ENCODE peak calls at places on chromosomes 11 and 22, in six cellular contexts. J, K, N, V, O and I are unnamed samples.

GRCh38 chr11:105000167-105000566 is 22.8 kb downstream of the CASP5 start:
- DNase-seq in N (peak), V (peak), K (no peak), J (peak), O (no peak), I (no peak)

GRCh38 chr11:62786318-62787004 is 741 bp upstream of the TMEM179B start:
- DNase-seq in V (peak), K (peak), J (peak), O (peak), N (peak), I (no peak)

GRCh38 chr22:43884600-43885318 is 7.1 kb downstream of the PNPLA5 start:
- DNase-seq in V (peak), N (peak), J (peak), K (peak), O (peak), I (no peak)

GRCh38 chr22:45597460-45598192 is 74.0 kb upstream of the ATXN10 start:
- DNase-seq in O (peak), K (no peak), N (no peak), J (no peak), V (peak), I (no peak)

GRCh38 chr22:23306438-23306921 is 126.2 kb downstream of the BCR start:
- DNase-seq in O (no peak), V (no peak), K (peak), N (peak), J (no peak), I (no peak)

GRCh38 chr11:6856871-6857270 is 6.0 kb upstream of the OR10A2 start:
- DNase-seq in K (no peak), N (no peak), J (no peak), V (no peak), O (no peak), I (peak)

GRCh38 chr11:69116671-69117070 is 39.1 kb upstream of the SMIM38 start:
- DNase-seq in N (no peak), V (no peak), K (no peak), J (no peak), O (no peak), I (no peak)

GRCh38 chr11:119377112-119377901 is 4.2 kb downstream of the USP2 start:
- DNase-seq in K (no peak), J (no peak), V (no peak), N (no peak), O (peak), I (no peak)

GRCh38 chr22:42945736-42946135 is 69.2 kb downstream of the PACSIN2 start:
- DNase-seq in J (no peak), K (no peak), N (no peak), V (no peak), O (no peak), I (no peak)

GRCh38 chr22:27299181-27300085 is 502.1 kb downstream of the MN1 start:
- DNase-seq in O (peak), J (peak), N (no peak), V (no peak), K (peak), I (no peak)

GRCh38 chr22:45208993-45209838 is 31.5 kb downstream of the KIAA0930 start:
- DNase-seq in N (peak), K (no peak), O (peak), V (peak), J (peak), I (no peak)

GRCh38 chr22:37638351-37639069 is 959 bp upstream of the SH3BP1 start:
- DNase-seq in N (peak), K (no peak), V (no peak), J (peak), O (no peak), I (no peak)

GRCh38 chr11:68839953-68840641 is 1.6 kb downstream of the CPT1A start:
- DNase-seq in N (peak), V (no peak), J (peak), K (no peak), O (no peak), I (no peak)

GRCh38 chr22:37273126-37273845 is 9.0 kb upstream of the CYTH4 start:
- DNase-seq in J (no peak), K (no peak), O (no peak), V (no peak), N (no peak), I (no peak)

GRCh38 chr11:32396991-32397390 is 38.3 kb downstream of the WT1 start:
- DNase-seq in N (no peak), K (no peak), O (no peak), V (no peak), J (no peak), I (no peak)

GRCh38 chr22:26606611-26607010 is 11.2 kb downstream of the CRYBB1 start:
- DNase-seq in V (peak), J (no peak), N (no peak), K (no peak), O (no peak), I (no peak)

DNA sequence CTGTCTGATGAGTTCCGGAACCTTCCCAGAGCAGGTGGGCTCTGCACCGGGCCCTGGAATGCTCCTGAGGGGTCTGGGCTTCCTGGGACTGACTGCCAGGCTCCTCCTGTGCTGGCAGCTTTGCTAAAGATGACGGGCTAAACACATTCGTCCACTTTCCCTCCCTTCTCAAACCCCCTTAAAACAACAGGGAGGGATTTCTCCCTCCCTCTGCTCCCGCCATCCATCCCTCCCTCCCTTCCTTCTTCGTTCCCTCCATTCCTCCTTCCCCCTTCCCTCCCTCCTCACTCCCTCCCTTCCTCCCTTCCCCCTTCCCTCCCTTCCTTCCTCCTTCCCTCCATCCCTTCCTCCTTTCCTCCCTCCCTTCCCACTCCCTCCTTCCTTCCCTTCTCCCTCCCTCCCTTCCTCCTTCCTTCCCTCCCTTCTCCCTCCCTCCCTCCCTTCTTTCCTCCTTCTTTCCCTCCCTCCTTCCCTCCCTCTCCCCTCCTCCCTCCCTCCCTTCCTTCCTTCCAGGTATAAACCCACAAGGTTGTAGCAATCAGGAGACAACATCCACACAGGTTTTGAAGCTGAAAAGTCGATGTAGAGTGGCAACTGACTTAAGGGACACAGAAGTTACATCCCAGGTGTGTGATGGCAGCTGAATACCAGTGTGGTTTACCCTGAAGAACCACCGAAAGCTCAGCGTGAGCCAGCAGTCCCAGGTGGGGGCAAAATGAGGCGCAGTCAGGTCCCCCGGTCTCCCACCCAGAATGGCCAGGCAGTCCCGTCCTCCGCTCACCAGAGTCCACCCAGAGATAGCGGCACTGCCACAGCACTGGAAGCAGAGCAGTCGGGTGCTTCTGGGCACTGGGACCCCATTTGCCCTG is 18.7 kb upstream of the MGAT3 start:
- DNase-seq in K (no peak), O (no peak), J (no peak), N (peak), V (no peak), I (no peak)
- H3K27ac ChIP-seq in K (no peak), O (no peak), J (no peak), N (peak), V (peak), I (no peak)

GRCh38 chr11:37277896-37278465 is 679.9 kb upstream of the RAG2 start:
- DNase-seq in N (no peak), V (no peak), K (no peak), J (no peak), O (no peak), I (no peak)

GRCh38 chr11:37280194-37280593 is 682.2 kb upstream of the RAG2 start:
- DNase-seq in J (no peak), V (no peak), O (no peak), N (no peak), K (no peak), I (no peak)

GRCh38 chr11:37286890-37287289 is 688.9 kb upstream of the RAG2 start:
- DNase-seq in K (no peak), O (no peak), J (no peak), N (no peak), V (no peak), I (no peak)

GRCh38 chr11:37282367-37282766 is 684.3 kb upstream of the RAG2 start:
- DNase-seq in V (no peak), N (no peak), J (no peak), K (no peak), O (no peak), I (no peak)
- H3K27ac ChIP-seq in V (no peak), N (no peak), J (no peak), K (no peak), O (no peak), I (no peak)

DNA sequence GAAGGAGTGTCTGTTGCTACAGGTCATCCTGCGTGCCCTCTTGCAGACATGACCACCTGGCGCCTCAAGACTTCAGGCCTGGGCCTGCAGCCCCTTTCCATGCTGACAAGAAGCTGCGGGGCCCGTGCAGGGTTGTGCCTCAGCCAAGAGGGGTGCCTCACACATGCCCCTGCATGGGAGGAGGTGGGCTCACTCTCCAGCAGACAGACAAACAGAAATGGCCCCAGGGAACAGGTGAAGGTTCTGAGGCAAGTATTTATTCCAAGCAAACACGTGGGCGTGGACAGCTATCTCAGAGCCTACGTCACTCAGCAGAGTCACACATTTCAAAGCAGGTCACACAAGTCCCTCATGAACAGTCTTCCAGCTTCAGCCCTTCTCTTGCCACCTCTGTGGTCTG is 5.9 kb upstream of the SYCE3 start:
- DNase-seq in K (no peak), N (no peak), V (no peak), J (no peak), O (no peak), I (no peak)
- H3K27ac ChIP-seq in K (no peak), N (no peak), V (no peak), J (no peak), O (no peak), I (no peak)

DNA sequence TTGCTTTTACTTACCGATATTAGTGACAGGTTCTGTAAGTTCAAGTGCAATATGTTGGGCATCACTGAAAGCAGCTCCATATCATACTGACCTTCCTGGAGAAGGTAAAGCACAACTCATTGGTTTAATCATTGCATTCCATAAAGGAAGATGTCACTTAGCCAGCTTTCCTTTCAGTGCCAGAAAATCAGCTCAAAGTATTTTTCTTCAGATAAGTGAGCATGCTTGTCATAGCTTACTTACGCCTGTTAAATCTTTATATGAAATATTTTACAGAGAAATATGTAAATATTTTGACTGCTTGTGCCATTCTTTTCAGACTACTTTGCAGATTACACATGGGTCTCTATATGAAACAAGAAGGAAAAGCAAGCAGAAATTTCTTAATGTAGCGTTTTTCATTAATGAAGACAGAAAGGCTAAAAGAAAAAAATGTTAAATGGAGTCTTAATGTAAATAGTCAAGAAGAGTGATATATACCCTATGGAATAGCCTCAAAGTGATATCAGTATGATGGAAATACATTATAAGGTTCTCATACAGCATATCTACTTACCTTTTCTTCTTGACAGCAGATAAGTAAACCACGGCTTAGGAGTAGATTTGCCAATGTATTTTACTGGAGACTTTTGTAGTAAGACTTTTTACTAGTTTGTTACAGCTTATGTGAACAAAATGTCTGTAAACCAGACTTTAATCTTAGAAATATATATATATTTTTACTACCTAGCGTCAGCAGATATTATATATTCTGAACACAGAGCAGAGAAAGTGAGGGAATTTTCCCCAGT is 649.7 kb downstream of the METTL15 start:
- DNase-seq in V (peak), K (no peak), O (no peak), J (no peak), N (no peak), I (no peak)
- H3K27ac ChIP-seq in V (peak), K (no peak), O (peak), J (no peak), N (no peak), I (peak)

GRCh38 chr11:2734181-2735052 is 34.6 kb upstream of the KCNQ1OT1 start:
- DNase-seq in J (no peak), K (no peak), N (no peak), O (no peak), V (no peak), I (no peak)
- H3K27ac ChIP-seq in J (no peak), K (no peak), N (no peak), O (no peak), V (no peak), I (no peak)

GRCh38 chr11:45079943-45080719 is 66.3 kb upstream of the PRDM11 start:
- DNase-seq in N (peak), V (no peak), K (no peak), O (no peak), J (no peak), I (no peak)

GRCh38 chr11:45078236-45079074 is 68.0 kb upstream of the PRDM11 start:
- DNase-seq in O (peak), V (no peak), N (no peak), K (no peak), J (no peak), I (no peak)

GRCh38 chr11:45076761-45077160 is 69.7 kb upstream of the PRDM11 start:
- DNase-seq in N (no peak), O (no peak), J (no peak), K (no peak), V (no peak), I (no peak)

GRCh38 chr11:45079075-45079444 is 67.4 kb upstream of the PRDM11 start:
- DNase-seq in K (no peak), V (no peak), O (no peak), J (no peak), N (no peak), I (no peak)

GRCh38 chr11:45079567-45079942 is 66.9 kb upstream of the PRDM11 start:
- DNase-seq in J (no peak), K (no peak), V (no peak), N (no peak), O (no peak), I (no peak)
- H3K27ac ChIP-seq in J (no peak), K (no peak), V (no peak), N (peak), O (no peak), I (no peak)

DNA sequence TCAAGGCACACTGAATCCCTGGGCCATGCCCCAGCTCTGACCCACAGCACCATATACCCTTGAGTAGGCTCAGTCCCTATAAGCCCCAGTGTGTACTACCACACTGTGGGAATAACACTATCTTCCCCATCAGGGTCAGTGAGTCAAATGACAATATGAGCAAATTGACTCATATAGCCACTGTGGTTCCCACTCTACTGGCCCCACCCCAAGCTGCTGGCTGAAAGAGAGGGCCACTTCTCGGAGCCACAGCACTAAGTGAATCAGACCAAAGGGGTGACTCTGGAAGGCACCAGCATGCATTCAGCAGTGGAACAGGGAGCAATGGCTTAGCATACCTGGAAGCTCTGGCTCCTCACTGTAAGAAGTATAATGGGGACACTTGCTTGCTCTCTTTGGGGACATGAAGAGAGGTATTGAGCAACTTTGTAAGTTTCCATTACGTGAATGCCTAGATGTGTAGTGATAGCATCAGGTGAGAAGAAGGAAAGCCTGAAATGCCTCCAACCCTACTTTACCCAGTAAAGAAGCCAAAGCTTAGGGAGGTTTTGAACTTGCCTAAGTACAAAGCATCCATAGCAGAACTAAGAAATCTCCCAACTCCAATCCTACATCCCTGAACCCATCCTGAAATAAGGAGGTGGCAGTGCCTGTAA is 13.5 kb downstream of the CD59 start:
- DNase-seq in J (no peak), O (no peak), N (no peak), K (no peak), V (peak), I (no peak)
- H3K27ac ChIP-seq in J (no peak), O (peak), N (no peak), K (peak), V (peak), I (peak)